ENCODE peak calls at places on chromosomes 13 and 19, in four cellular contexts. Z, O, S and B are unnamed samples.

GRCh38 chr13:100564444-100565223 is 24.0 kb downstream of the GGACT start:
- DNase-seq in S (no peak), Z (no peak), O (no peak), B (no peak)

GRCh38 chr13:31105856-31106255 is 55.8 kb downstream of the HSPH1 start:
- DNase-seq in O (no peak), Z (no peak), S (no peak), B (no peak)

GRCh38 chr19:17090501-17091074 is 15.0 kb downstream of the MYO9B start:
- DNase-seq in S (no peak), Z (peak), O (no peak), B (no peak)

GRCh38 chr19:50994129-50994528 is 7.3 kb downstream of the KLK8 start:
- DNase-seq in O (no peak), Z (no peak), S (no peak), B (no peak)

GRCh38 chr13:66558511-66558910 is 671.6 kb downstream of the PCDH9 start:
- DNase-seq in O (no peak), Z (no peak), S (no peak), B (no peak)

GRCh38 chr19:7370546-7370945 is 21.8 kb downstream of the ARHGEF18 start:
- DNase-seq in S (no peak), O (no peak), Z (no peak), B (no peak)

GRCh38 chr13:49374585-49375290 is 69.1 kb downstream of the CAB39L start:
- DNase-seq in O (no peak), S (no peak), Z (peak), B (no peak)

GRCh38 chr13:40445557-40445990 is 220.9 kb downstream of the FOXO1 start:
- DNase-seq in O (no peak), S (peak), Z (no peak), B (no peak)

GRCh38 chr13:33494596-33495214 is 209.2 kb upstream of the STARD13 start:
- DNase-seq in O (no peak), Z (peak), S (peak), B (no peak)

GRCh38 chr13:74674701-74675100 is 540.5 kb upstream of the KLF12 start:
- DNase-seq in O (no peak), S (no peak), Z (no peak), B (no peak)

GRCh38 chr13:72132065-72132464 is 265.1 kb upstream of the DACH1 start:
- DNase-seq in S (no peak), Z (no peak), O (no peak), B (no peak)

GRCh38 chr19:53927745-53928144 is 18.7 kb downstream of the CACNG7 start:
- DNase-seq in Z (peak), S (peak), O (no peak), B (no peak)

GRCh38 chr13:98285317-98285716 is 108.2 kb upstream of the RNF113B start:
- DNase-seq in O (no peak), S (no peak), Z (peak), B (no peak)

GRCh38 chr19:50357178-50358100 is 8.0 kb downstream of the NAPSA start:
- DNase-seq in Z (peak), S (peak), O (peak), B (peak)

GRCh38 chr13:44334751-44335150 is 38.9 kb upstream of the SERP2 start:
- DNase-seq in S (no peak), Z (no peak), O (no peak), B (no peak)

GRCh38 chr13:55493297-55493696 is 1647.4 kb upstream of the PRR20A start:
- DNase-seq in Z (no peak), S (no peak), O (no peak), B (no peak)